ENCODE peak calls at places on chromosomes 7 and 10, in four cellular contexts. H is prostate gland; I is HCT116; G is CD8-positive, alpha-beta memory T cell. W is an unnamed sample. For H3K9me3, the result is how much of the 10 kb centered on the place peaks cover.

GRCh38 chr10:112526906-112527305 is 79.9 kb downstream of the VTI1A start:
- DNase-seq in H (no peak), I (peak), G (no peak), W (no peak)

GRCh38 chr10:74921744-74922143 is 95.3 kb downstream of the KAT6B start:
- DNase-seq in H (no peak), I (no peak), G (no peak), W (no peak)

GRCh38 chr7:138029941-138030340 is 28.1 kb upstream of the CREB3L2 start:
- DNase-seq in H (no peak), I (no peak), G (no peak), W (no peak)

GRCh38 chr10:68156373-68157185 is 47.3 kb downstream of the MYPN start:
- DNase-seq in H (peak), I (peak), G (peak), W (peak)

GRCh38 chr10:28676968-28677888 is at the start of gene BAMBI:
- DNase-seq in H (peak), I (peak), G (peak), W (peak)

GRCh38 chr10:110681023-110681681 is 37.0 kb downstream of the RBM20 start:
- DNase-seq in H (peak), I (peak), G (peak), W (no peak)

GRCh38 chr7:28383949-28384348 is 28.4 kb upstream of the CREB5 start:
- DNase-seq in H (no peak), I (no peak), G (no peak), W (no peak)

GRCh38 chr7:120273476-120273975 is 551 bp downstream of the KCND2 start:
- DNase-seq in H (no peak), I (no peak), G (no peak), W (no peak)

GRCh38 chr7:24419070-24419469 is 135.1 kb downstream of the NPY start:
- DNase-seq in H (no peak), I (peak), G (no peak), W (no peak)

GRCh38 chr7:107446988-107447387 is 22.9 kb upstream of the GPR22 start:
- DNase-seq in H (no peak), I (no peak), G (no peak), W (no peak)

GRCh38 chr7:117083648-117084047 is 130.3 kb downstream of the ST7 start:
- DNase-seq in H (no peak), I (no peak), G (no peak), W (no peak)

GRCh38 chr7:223118-223800 is 30.9 kb downstream of the FAM20C start:
- DNase-seq in H (no peak), I (no peak), G (no peak), W (no peak)

GRCh38 chr7:17369686-17370426 is 71.4 kb downstream of the AHR start:
- DNase-seq in H (peak), I (no peak), G (no peak), W (no peak)

GRCh38 chr7:96720843-96721242 is 11.2 kb upstream of the SEM1 start:
- DNase-seq in H (peak), I (no peak), G (no peak), W (no peak)

GRCh38 chr7:84700563-84701370 is 486.1 kb downstream of the SEMA3D start:
- DNase-seq in H (no peak), I (no peak), G (no peak), W (no peak)

GRCh38 chr7:102184303-102184702 is 102.4 kb upstream of the SH2B2 start:
- DNase-seq in H (no peak), I (no peak), G (no peak), W (no peak)

GRCh38 chr7:50499092-50499491 is 48.9 kb upstream of the FIGNL1 start:
- DNase-seq in H (no peak), I (no peak), G (no peak), W (no peak)

GRCh38 chr7:150356265-150356897 is 12.2 kb upstream of the REPIN1 start:
- DNase-seq in H (no peak), I (peak), G (peak), W (no peak)

GRCh38 chr10:29409241-29410051 is 120.6 kb downstream of the LYZL1 start:
- DNase-seq in H (peak), I (peak), G (peak), W (peak)

GRCh38 chr10:70480254-70480861 is 1.8 kb downstream of the PALD1 start:
- DNase-seq in H (no peak), I (no peak), G (peak), W (no peak)

GRCh38 chr10:89201345-89202032 is 5.6 kb downstream of the CH25H start:
- DNase-seq in H (no peak), I (no peak), G (no peak), W (no peak)

GRCh38 chr7:71050492-71050891 is 81.5 kb upstream of the GALNT17 start:
- DNase-seq in H (no peak), I (no peak), G (no peak), W (no peak)
- H3K9me3 ChIP-seq in H (under half), I (under half), G (under half), W (under half)

DNA sequence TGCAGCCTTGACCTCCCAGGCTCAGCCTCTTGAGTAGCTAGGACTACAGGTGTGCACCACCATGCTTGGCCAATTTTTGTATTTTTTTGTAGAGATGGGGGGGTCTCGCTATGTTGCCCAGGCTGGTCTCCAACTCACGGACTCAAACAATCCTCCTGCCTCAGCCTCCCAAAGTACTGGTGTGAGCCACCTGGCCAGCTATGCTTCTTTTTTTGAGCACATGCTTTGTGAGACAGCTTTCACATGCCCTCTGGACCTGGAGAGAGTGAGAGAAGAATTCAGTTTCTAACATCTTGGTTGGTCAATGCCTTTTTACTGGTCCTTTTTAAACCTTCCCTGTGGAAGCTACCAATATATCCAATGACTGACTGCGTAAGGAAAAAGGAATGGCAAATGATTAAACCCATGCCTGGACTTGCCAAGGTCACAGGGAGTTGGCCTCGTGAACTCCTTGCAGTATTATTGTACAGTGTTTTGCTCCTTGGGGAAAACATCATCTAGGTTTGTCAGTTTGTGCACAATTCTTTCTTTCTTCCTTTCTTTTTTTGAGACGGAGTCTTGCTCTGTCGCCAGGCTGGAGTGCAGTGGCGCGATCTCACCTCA is 6.2 kb upstream of the FOXK1 start:
- DNase-seq in H (no peak), I (no peak), G (no peak), W (no peak)
- H3K4me3 ChIP-seq in H (no peak), I (no peak), G (no peak), W (no peak)

GRCh38 chr10:61937631-61938284 is 36.3 kb downstream of the ARID5B start:
- DNase-seq in H (peak), I (no peak), G (no peak), W (no peak)
- H3K9me3 ChIP-seq in H (under half), I (under half), G (under half), W (under half)

GRCh38 chr10:44393051-44393630 is 8.2 kb upstream of the CXCL12 start:
- DNase-seq in H (no peak), I (no peak), G (no peak), W (no peak)

GRCh38 chr10:44393834-44394547 is 9.1 kb upstream of the CXCL12 start:
- DNase-seq in H (no peak), I (no peak), G (no peak), W (no peak)

GRCh38 chr10:44390585-44391072 is 5.7 kb upstream of the CXCL12 start:
- DNase-seq in H (no peak), I (no peak), G (no peak), W (no peak)

GRCh38 chr10:44391981-44392380 is 7.1 kb upstream of the CXCL12 start:
- DNase-seq in H (no peak), I (no peak), G (no peak), W (no peak)

GRCh38 chr10:44392420-44392819 is 7.5 kb upstream of the CXCL12 start:
- DNase-seq in H (no peak), I (no peak), G (no peak), W (no peak)
- H3K4me3 ChIP-seq in H (no peak), I (no peak), G (no peak), W (no peak)

GRCh38 chr7:157936976-157937375 is 600.2 kb downstream of the DNAJB6 start:
- DNase-seq in H (no peak), I (no peak), G (no peak), W (no peak)

GRCh38 chr7:157937432-157937831 is 600.6 kb downstream of the DNAJB6 start:
- DNase-seq in H (no peak), I (no peak), G (no peak), W (no peak)

GRCh38 chr7:157941210-157941609 is 604.4 kb downstream of the DNAJB6 start:
- DNase-seq in H (no peak), I (no peak), G (no peak), W (no peak)

GRCh38 chr7:157940497-157940896 is 603.7 kb downstream of the DNAJB6 start:
- DNase-seq in H (no peak), I (no peak), G (no peak), W (no peak)

DNA sequence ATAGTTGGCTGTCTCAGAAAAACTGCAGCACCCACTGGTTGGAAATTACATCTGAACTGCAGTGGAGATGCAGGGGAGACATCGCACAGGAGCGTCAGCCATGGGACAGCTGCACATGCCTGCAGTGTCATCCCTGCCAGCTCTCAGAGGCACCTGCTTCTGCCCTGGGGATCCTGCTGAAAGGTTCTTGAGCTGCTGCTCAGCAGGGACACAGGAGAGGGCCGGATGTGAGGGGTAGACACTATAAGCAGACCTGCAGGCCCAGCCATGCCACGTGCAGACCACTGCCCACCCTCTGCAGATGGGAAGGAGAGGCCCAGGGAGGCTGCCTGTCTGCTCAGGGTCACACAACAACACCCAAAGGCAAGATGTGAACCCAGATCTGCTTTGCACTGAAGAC is 601.4 kb downstream of the DNAJB6 start:
- DNase-seq in H (no peak), I (no peak), G (no peak), W (no peak)
- H3K9me3 ChIP-seq in H (under half), I (under half), G (under half), W (under half)

DNA sequence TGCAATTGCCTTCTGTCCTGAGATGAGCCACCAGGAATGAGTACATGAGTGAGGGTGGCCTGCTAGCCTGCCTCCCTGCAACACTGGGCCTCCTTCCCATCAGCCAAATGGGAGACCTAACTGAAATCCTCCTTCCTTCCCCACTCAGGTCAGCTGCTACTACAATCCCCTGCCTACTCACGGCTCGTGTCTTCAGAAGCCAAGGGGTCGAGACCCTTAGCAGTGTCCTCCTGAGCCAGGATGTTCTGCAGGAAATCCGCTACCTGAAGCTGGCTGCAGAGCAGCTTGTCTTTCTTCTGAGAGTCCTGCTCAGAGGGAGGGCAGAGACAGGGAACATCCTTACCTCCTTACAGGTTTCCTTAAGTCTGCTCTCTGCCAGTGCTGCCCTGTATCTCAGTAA is 1.2 kb downstream of the ZWINT start:
- DNase-seq in H (no peak), I (no peak), G (no peak), W (no peak)
- H3K4me3 ChIP-seq in H (no peak), I (peak), G (no peak), W (no peak)

GRCh38 chr10:14476641-14477407 is 146.1 kb upstream of the FRMD4A start:
- DNase-seq in H (no peak), I (no peak), G (no peak), W (no peak)

GRCh38 chr10:14478201-14478600 is 147.5 kb upstream of the FRMD4A start:
- DNase-seq in H (no peak), I (no peak), G (no peak), W (no peak)

GRCh38 chr10:14474656-14475055 is 143.9 kb upstream of the FRMD4A start:
- DNase-seq in H (no peak), I (no peak), G (no peak), W (no peak)

GRCh38 chr10:14478639-14479038 is 147.9 kb upstream of the FRMD4A start:
- DNase-seq in H (peak), I (peak), G (no peak), W (no peak)

DNA sequence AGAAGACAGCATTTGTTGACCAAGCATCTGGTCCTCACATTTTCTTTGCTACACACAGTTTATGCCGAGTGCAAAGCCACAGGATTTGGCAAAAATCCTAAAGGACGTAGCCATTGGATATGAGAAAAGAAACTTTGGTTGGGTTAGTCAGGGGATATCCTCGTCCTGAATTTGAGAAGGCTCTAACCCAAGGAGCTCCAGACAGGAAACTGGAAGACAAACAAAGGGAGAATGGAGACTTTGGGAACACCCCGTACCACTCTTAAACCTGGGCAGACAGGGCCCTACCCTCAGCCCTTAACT is 146.6 kb upstream of the FRMD4A start:
- DNase-seq in H (no peak), I (no peak), G (no peak), W (no peak)
- H3K9me3 ChIP-seq in H (under half), I (under half), G (under half), W (under half)

GRCh38 chr7:157018997-157019591 is 8.6 kb upstream of the MNX1 start:
- DNase-seq in H (no peak), I (no peak), G (no peak), W (no peak)

GRCh38 chr7:157021893-157022680 is 11.6 kb upstream of the MNX1 start:
- DNase-seq in H (no peak), I (no peak), G (no peak), W (no peak)

GRCh38 chr7:157021071-157021891 is 10.8 kb upstream of the MNX1 start:
- DNase-seq in H (no peak), I (no peak), G (no peak), W (no peak)

GRCh38 chr7:157019718-157020451 is 9.4 kb upstream of the MNX1 start:
- DNase-seq in H (no peak), I (no peak), G (no peak), W (no peak)

DNA sequence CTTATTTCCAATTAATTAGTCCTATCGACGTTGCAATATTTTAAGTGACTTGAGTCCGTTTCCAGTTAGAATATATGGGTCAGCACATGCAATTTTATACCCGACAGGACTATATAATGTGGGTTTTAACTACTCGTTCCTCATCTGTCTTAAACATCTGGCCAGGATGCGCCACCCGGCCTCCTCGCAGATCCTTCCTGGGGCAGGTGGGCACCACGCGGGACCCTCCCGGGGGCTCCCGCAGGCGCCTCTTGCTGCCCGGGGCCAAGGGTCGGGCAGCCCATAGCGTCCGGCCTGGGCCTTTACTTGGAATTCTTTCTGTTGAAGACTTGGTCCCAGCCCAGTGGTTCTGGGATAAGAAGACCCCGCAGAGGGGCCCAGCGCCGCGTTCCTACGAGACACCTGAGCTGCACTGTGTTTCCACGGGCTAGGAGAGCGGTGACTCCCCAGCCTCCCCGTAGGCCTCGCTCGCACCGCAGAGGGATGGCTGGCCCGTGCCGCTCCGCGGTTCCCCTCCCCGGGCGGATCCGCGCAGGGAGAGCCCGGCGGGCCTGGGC is 10.1 kb upstream of the MNX1 start:
- DNase-seq in H (no peak), I (no peak), G (no peak), W (no peak)
- H3K4me3 ChIP-seq in H (peak), I (no peak), G (no peak), W (peak)